ENCODE peak calls at places on chromosomes 3 and 15, in seven cellular contexts. One of them, this sample, is unnamed.

GRCh38 chr3:190385835-190386688 is 1.9 kb upstream of the CLDN16 start:
- DNase-seq in lower leg skin: peak; percentile 44
- DNase-seq in brain microvascular endothelial cell: peak; percentile 97
- DNase-seq in uterus: no peak
- DNase-seq in hepatocyte: peak; percentile 25
- DNase-seq in lung: no peak
- DNase-seq in upper lobe of right lung: no peak
- DNase-seq in this sample: peak; percentile 88

GRCh38 chr3:39146611-39147373 is 6.6 kb downstream of the CSRNP1 start:
- DNase-seq in lung: peak; percentile 81
- DNase-seq in upper lobe of right lung: peak; percentile 84
- DNase-seq in lower leg skin: peak; percentile 79
- DNase-seq in uterus: peak; percentile 76
- DNase-seq in hepatocyte: peak; percentile 85
- DNase-seq in brain microvascular endothelial cell: peak; percentile 99
- DNase-seq in this sample: peak; percentile 77

GRCh38 chr3:112627419-112627818 is 13.5 kb downstream of the CCDC80 start:
- DNase-seq in lower leg skin: no peak
- DNase-seq in uterus: peak; percentile 60
- DNase-seq in upper lobe of right lung: no peak
- DNase-seq in hepatocyte: no peak
- DNase-seq in brain microvascular endothelial cell: no peak
- DNase-seq in lung: no peak
- DNase-seq in this sample: no peak

GRCh38 chr3:183210862-183211341 is 42.2 kb upstream of the B3GNT5 start:
- DNase-seq in upper lobe of right lung: no peak
- DNase-seq in hepatocyte: no peak
- DNase-seq in lung: no peak
- DNase-seq in uterus: no peak
- DNase-seq in brain microvascular endothelial cell: no peak
- DNase-seq in lower leg skin: no peak
- DNase-seq in this sample: no peak

GRCh38 chr3:77718326-77718725 is 678.4 kb downstream of the ROBO2 start:
- DNase-seq in lower leg skin: no peak
- DNase-seq in lung: no peak
- DNase-seq in uterus: no peak
- DNase-seq in hepatocyte: no peak
- DNase-seq in upper lobe of right lung: no peak
- DNase-seq in brain microvascular endothelial cell: no peak
- DNase-seq in this sample: no peak

GRCh38 chr3:175127075-175127662 is 268.0 kb downstream of the NAALADL2 start:
- DNase-seq in upper lobe of right lung: no peak
- DNase-seq in lower leg skin: no peak
- DNase-seq in lung: no peak
- DNase-seq in brain microvascular endothelial cell: no peak
- DNase-seq in uterus: no peak
- DNase-seq in hepatocyte: no peak
- DNase-seq in this sample: no peak

GRCh38 chr15:82530606-82531379 is 9.5 kb downstream of the RPS17 start:
- DNase-seq in brain microvascular endothelial cell: peak; percentile 63
- DNase-seq in lung: peak; percentile 70
- DNase-seq in upper lobe of right lung: peak; percentile 86
- DNase-seq in hepatocyte: peak; percentile 77
- DNase-seq in uterus: peak; percentile 56
- DNase-seq in lower leg skin: peak; percentile 39
- DNase-seq in this sample: no peak

GRCh38 chr3:187955076-187955952 is 198.6 kb upstream of the LPP start:
- DNase-seq in hepatocyte: peak; percentile 46
- DNase-seq in lung: no peak
- DNase-seq in upper lobe of right lung: no peak
- DNase-seq in uterus: peak; percentile 38
- DNase-seq in lower leg skin: peak; percentile 55
- DNase-seq in brain microvascular endothelial cell: peak; percentile 78
- DNase-seq in this sample: peak; percentile 45

GRCh38 chr3:19348500-19348899 is 200.2 kb downstream of the KCNH8 start:
- DNase-seq in uterus: no peak
- DNase-seq in hepatocyte: no peak
- DNase-seq in lower leg skin: no peak
- DNase-seq in lung: no peak
- DNase-seq in upper lobe of right lung: no peak
- DNase-seq in brain microvascular endothelial cell: no peak
- DNase-seq in this sample: no peak

GRCh38 chr15:43776101-43776717 is 557 bp downstream of the ELL3 start:
- DNase-seq in hepatocyte: peak; percentile 60
- DNase-seq in lower leg skin: no peak
- DNase-seq in brain microvascular endothelial cell: no peak
- DNase-seq in upper lobe of right lung: peak; percentile 74
- DNase-seq in lung: no peak
- DNase-seq in uterus: peak; percentile 28
- DNase-seq in this sample: no peak

GRCh38 chr15:60370804-60371700 is 26.7 kb downstream of the ANXA2 start:
- DNase-seq in lung: peak; percentile 62
- DNase-seq in uterus: peak; percentile 80
- DNase-seq in hepatocyte: peak; percentile 85
- DNase-seq in upper lobe of right lung: no peak
- DNase-seq in lower leg skin: peak; percentile 88
- DNase-seq in brain microvascular endothelial cell: peak; percentile 98
- DNase-seq in this sample: peak; percentile 100

GRCh38 chr15:78362716-78363426 is 22.7 kb downstream of the CRABP1 start:
- DNase-seq in hepatocyte: no peak
- DNase-seq in lower leg skin: no peak
- DNase-seq in lung: no peak
- DNase-seq in uterus: no peak
- DNase-seq in upper lobe of right lung: no peak
- DNase-seq in brain microvascular endothelial cell: no peak
- DNase-seq in this sample: no peak

GRCh38 chr3:2236203-2236602 is 137.5 kb downstream of the CNTN4 start:
- DNase-seq in hepatocyte: no peak
- DNase-seq in uterus: no peak
- DNase-seq in brain microvascular endothelial cell: no peak
- DNase-seq in upper lobe of right lung: no peak
- DNase-seq in lung: no peak
- DNase-seq in lower leg skin: no peak
- DNase-seq in this sample: no peak

GRCh38 chr15:56772868-56773639 is 39.7 kb upstream of the ZNF280D start:
- DNase-seq in brain microvascular endothelial cell: peak; percentile 48
- DNase-seq in upper lobe of right lung: no peak
- DNase-seq in uterus: no peak
- DNase-seq in hepatocyte: peak; percentile 28
- DNase-seq in lung: no peak
- DNase-seq in lower leg skin: no peak
- DNase-seq in this sample: no peak
- TF ChIP-seq CTCF in brain microvascular endothelial cell: no peak
- TF ChIP-seq CTCF in upper lobe of right lung: no peak
- TF ChIP-seq CTCF in uterus: no peak
- TF ChIP-seq CTCF in hepatocyte: no peak
- TF ChIP-seq CTCF in lung: no peak
- TF ChIP-seq CTCF in lower leg skin: no peak
- TF ChIP-seq CTCF in this sample: no peak

GRCh38 chr15:92656089-92656488 is 514 bp upstream of the FAM174B start:
- DNase-seq in lower leg skin: no peak
- DNase-seq in uterus: no peak
- DNase-seq in hepatocyte: no peak
- DNase-seq in upper lobe of right lung: no peak
- DNase-seq in lung: no peak
- DNase-seq in brain microvascular endothelial cell: no peak
- DNase-seq in this sample: no peak
- H3K4me3 ChIP-seq in lower leg skin: no peak overlapping the region
- H3K4me3 ChIP-seq in uterus: peak overlapping the region; percentile 50
- H3K4me3 ChIP-seq in hepatocyte: peak overlapping the region; percentile 49
- H3K4me3 ChIP-seq in upper lobe of right lung: peak overlapping the region; percentile 57
- H3K4me3 ChIP-seq in lung: peak overlapping the region; percentile 67
- H3K4me3 ChIP-seq in brain microvascular endothelial cell: no peak overlapping the region
- H3K4me3 ChIP-seq in this sample: peak overlapping the region; percentile 35

GRCh38 chr3:16834214-16834613 is 50.5 kb upstream of the PLCL2 start:
- DNase-seq in hepatocyte: no peak
- DNase-seq in lower leg skin: no peak
- DNase-seq in lung: no peak
- DNase-seq in uterus: no peak
- DNase-seq in brain microvascular endothelial cell: no peak
- DNase-seq in upper lobe of right lung: no peak
- DNase-seq in this sample: no peak
- TF ChIP-seq CTCF in hepatocyte: no peak
- TF ChIP-seq CTCF in lower leg skin: no peak
- TF ChIP-seq CTCF in lung: no peak
- TF ChIP-seq CTCF in uterus: no peak
- TF ChIP-seq CTCF in brain microvascular endothelial cell: no peak
- TF ChIP-seq CTCF in upper lobe of right lung: no peak
- TF ChIP-seq CTCF in this sample: no peak

GRCh38 chr15:51737538-51738305 is at the start of gene LYSMD2:
- DNase-seq in brain microvascular endothelial cell: peak; percentile 20
- DNase-seq in hepatocyte: peak; percentile 61
- DNase-seq in uterus: peak; percentile 86
- DNase-seq in lung: peak; percentile 70
- DNase-seq in upper lobe of right lung: peak; percentile 92
- DNase-seq in lower leg skin: peak; percentile 62
- DNase-seq in this sample: no peak

GRCh38 chr15:51736646-51737537 is 563 bp downstream of the LYSMD2 start:
- DNase-seq in hepatocyte: peak; percentile 41
- DNase-seq in brain microvascular endothelial cell: no peak
- DNase-seq in lower leg skin: peak; percentile 34
- DNase-seq in uterus: peak; percentile 52
- DNase-seq in upper lobe of right lung: peak; percentile 83
- DNase-seq in lung: peak; percentile 44
- DNase-seq in this sample: no peak

GRCh38 chr15:51739056-51739455 is 1.6 kb upstream of the LYSMD2 start:
- DNase-seq in uterus: no peak
- DNase-seq in lung: no peak
- DNase-seq in lower leg skin: no peak
- DNase-seq in upper lobe of right lung: no peak
- DNase-seq in brain microvascular endothelial cell: no peak
- DNase-seq in hepatocyte: no peak
- DNase-seq in this sample: no peak

GRCh38 chr15:51736069-51736468 is 1.4 kb downstream of the LYSMD2 start:
- DNase-seq in lung: no peak
- DNase-seq in hepatocyte: no peak
- DNase-seq in uterus: no peak
- DNase-seq in upper lobe of right lung: no peak
- DNase-seq in brain microvascular endothelial cell: no peak
- DNase-seq in lower leg skin: no peak
- DNase-seq in this sample: no peak

GRCh38 chr15:51738553-51738952 is 1.1 kb upstream of the LYSMD2 start:
- DNase-seq in uterus: no peak
- DNase-seq in lower leg skin: no peak
- DNase-seq in lung: no peak
- DNase-seq in hepatocyte: no peak
- DNase-seq in upper lobe of right lung: no peak
- DNase-seq in brain microvascular endothelial cell: no peak
- DNase-seq in this sample: no peak
- H3K4me3 ChIP-seq in uterus: no peak overlapping the region
- H3K4me3 ChIP-seq in lower leg skin: no peak overlapping the region
- H3K4me3 ChIP-seq in lung: no peak overlapping the region
- H3K4me3 ChIP-seq in hepatocyte: no peak overlapping the region
- H3K4me3 ChIP-seq in upper lobe of right lung: peak overlapping the region; percentile 83
- H3K4me3 ChIP-seq in brain microvascular endothelial cell: no peak overlapping the region
- H3K4me3 ChIP-seq in this sample: no peak overlapping the region

DNA sequence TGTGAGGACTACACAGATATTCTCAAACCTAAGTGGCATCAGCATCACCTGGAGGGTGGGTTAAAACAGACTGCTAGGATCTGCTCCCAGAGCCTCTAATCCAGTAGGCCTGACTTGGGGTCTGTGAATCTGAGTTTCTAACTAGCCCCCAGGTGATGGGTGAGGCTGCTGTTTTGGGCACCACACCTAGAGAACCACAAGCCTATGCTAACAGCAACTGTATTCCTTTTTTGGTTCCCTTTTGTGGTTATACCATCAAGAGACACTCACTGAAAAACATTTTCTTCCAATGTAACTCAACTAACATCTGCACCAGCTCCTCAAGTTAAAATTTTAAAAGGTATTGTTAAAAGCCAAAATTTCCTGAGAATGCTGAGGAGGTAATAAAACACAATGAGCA is 16.0 kb downstream of the WDR82 start:
- DNase-seq in lung: no peak
- DNase-seq in uterus: no peak
- DNase-seq in upper lobe of right lung: no peak
- DNase-seq in hepatocyte: no peak
- DNase-seq in brain microvascular endothelial cell: no peak
- DNase-seq in lower leg skin: no peak
- DNase-seq in this sample: no peak
- TF ChIP-seq CTCF in lung: no peak
- TF ChIP-seq CTCF in uterus: no peak
- TF ChIP-seq CTCF in upper lobe of right lung: no peak
- TF ChIP-seq CTCF in hepatocyte: no peak
- TF ChIP-seq CTCF in brain microvascular endothelial cell: no peak
- TF ChIP-seq CTCF in lower leg skin: no peak
- TF ChIP-seq CTCF in this sample: no peak

DNA sequence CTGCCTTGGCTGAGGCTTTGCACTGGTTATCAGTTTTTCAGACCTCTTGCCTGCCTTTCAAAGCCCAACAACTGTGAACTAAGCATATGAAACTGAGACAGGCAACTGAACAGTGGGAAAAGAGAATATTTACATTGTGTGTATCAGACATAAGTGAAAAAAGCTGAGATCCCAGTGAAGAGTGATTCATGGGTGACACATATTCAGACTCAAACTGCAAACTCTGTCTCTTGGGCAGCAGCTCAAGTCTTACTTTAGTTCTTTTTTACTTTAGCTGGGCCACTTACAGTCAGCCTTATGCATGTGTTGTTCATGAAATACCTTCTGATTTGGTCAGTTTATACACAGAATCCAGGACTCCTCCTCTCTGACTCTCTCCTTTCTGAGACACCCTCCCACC is 19.2 kb downstream of the SUCLG2 start:
- DNase-seq in upper lobe of right lung: no peak
- DNase-seq in lung: no peak
- DNase-seq in brain microvascular endothelial cell: peak; percentile 90
- DNase-seq in uterus: no peak
- DNase-seq in lower leg skin: no peak
- DNase-seq in hepatocyte: no peak
- DNase-seq in this sample: peak; percentile 40
- H3K4me3 ChIP-seq in upper lobe of right lung: no peak overlapping the region
- H3K4me3 ChIP-seq in lung: no peak overlapping the region
- H3K4me3 ChIP-seq in brain microvascular endothelial cell: no peak overlapping the region
- H3K4me3 ChIP-seq in uterus: no peak overlapping the region
- H3K4me3 ChIP-seq in lower leg skin: no peak overlapping the region
- H3K4me3 ChIP-seq in hepatocyte: no peak overlapping the region
- H3K4me3 ChIP-seq in this sample: no peak overlapping the region

GRCh38 chr15:24832282-24832681 is 122.5 kb upstream of the SNRPN start:
- DNase-seq in hepatocyte: no peak
- DNase-seq in lower leg skin: no peak
- DNase-seq in lung: no peak
- DNase-seq in uterus: no peak
- DNase-seq in brain microvascular endothelial cell: no peak
- DNase-seq in upper lobe of right lung: no peak
- DNase-seq in this sample: no peak

DNA sequence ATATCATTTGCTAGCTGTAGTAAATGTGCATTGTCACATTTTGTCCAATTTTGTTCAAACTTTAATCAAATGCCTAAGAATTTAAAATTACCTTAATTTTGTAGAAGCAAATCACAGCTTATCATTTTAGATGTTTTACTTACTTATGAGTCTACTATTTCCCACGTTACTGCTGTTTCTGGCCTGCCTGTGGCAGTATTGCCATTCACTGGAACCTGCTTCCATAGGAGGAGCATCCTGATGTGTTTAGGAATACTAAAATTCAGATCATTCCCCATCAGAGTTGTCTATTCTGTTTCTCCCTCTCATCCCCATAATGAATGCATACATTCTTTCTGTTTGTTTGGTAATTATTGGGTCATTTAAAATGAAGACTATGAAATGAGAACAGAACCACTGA is 119.5 kb upstream of the SNRPN start:
- DNase-seq in uterus: no peak
- DNase-seq in hepatocyte: no peak
- DNase-seq in lung: no peak
- DNase-seq in brain microvascular endothelial cell: no peak
- DNase-seq in upper lobe of right lung: no peak
- DNase-seq in lower leg skin: no peak
- DNase-seq in this sample: no peak
- TF ChIP-seq CTCF in uterus: no peak
- TF ChIP-seq CTCF in hepatocyte: no peak
- TF ChIP-seq CTCF in lung: no peak
- TF ChIP-seq CTCF in brain microvascular endothelial cell: no peak
- TF ChIP-seq CTCF in upper lobe of right lung: no peak
- TF ChIP-seq CTCF in lower leg skin: no peak
- TF ChIP-seq CTCF in this sample: no peak

GRCh38 chr15:74053497-74053896 is 28.9 kb downstream of the GOLGA6A start:
- DNase-seq in brain microvascular endothelial cell: no peak
- DNase-seq in hepatocyte: no peak
- DNase-seq in lung: no peak
- DNase-seq in lower leg skin: no peak
- DNase-seq in upper lobe of right lung: no peak
- DNase-seq in uterus: no peak
- DNase-seq in this sample: no peak
- H3K4me3 ChIP-seq in brain microvascular endothelial cell: no peak overlapping the region
- H3K4me3 ChIP-seq in hepatocyte: no peak overlapping the region
- H3K4me3 ChIP-seq in lung: no peak overlapping the region
- H3K4me3 ChIP-seq in lower leg skin: no peak overlapping the region
- H3K4me3 ChIP-seq in upper lobe of right lung: no peak overlapping the region
- H3K4me3 ChIP-seq in uterus: no peak overlapping the region
- H3K4me3 ChIP-seq in this sample: no peak overlapping the region

This sample was measured in astrocyte of the cerebellum.